ENCODE peak calls at places on chromosomes 6 and 20, in nine cellular contexts. A is CD4-positive, alpha-beta T cell; J is posterior cingulate gyrus; X is ELF-1; U is A549; N is B cell; Q is activated CD8-positive, alpha-beta memory T cell treated with anti-CD3 and anti-CD28 coated beads, Interleukin-2, amount 50 U/mL, for 4 hours; M is foreskin keratinocyte; T is posterior vena cava. G is an unnamed sample.

GRCh38 chr6:14062345-14063029 is 55.1 kb upstream of the CD83 start:
- DNase-seq in M (no peak), N (no peak), U (no peak), A (no peak), X (no peak), J (no peak), T (no peak), Q (no peak), G (no peak)

GRCh38 chr6:35297541-35298481 is at the start of gene DEF6:
- DNase-seq in Q (peak), N (peak), A (peak), J (peak), U (peak), T (peak), M (peak), X (peak), G (peak)

GRCh38 chr6:125445054-125445453 is 143.3 kb upstream of the HDDC2 start:
- DNase-seq in N (no peak), T (no peak), Q (no peak), M (no peak), X (no peak), U (no peak), J (no peak), A (no peak), G (no peak)

GRCh38 chr20:47118201-47118600 is 223.6 kb downstream of the EYA2 start:
- DNase-seq in N (no peak), J (no peak), A (no peak), U (no peak), X (no peak), T (no peak), Q (no peak), M (no peak), G (no peak)

GRCh38 chr20:63979549-63980316 is at the start of gene SAMD10:
- DNase-seq in U (no peak), Q (peak), J (peak), N (peak), X (peak), M (no peak), T (no peak), A (peak), G (peak)

GRCh38 chr20:44805991-44806729 is 4.2 kb downstream of the RIMS4 start:
- DNase-seq in Q (no peak), U (peak), T (peak), X (peak), M (no peak), N (peak), A (no peak), J (peak), G (no peak)

GRCh38 chr6:39197521-39198500 is 31.5 kb downstream of the KCNK5 start:
- DNase-seq in A (no peak), Q (no peak), M (no peak), J (no peak), U (no peak), N (peak), X (peak), T (no peak), G (no peak)

GRCh38 chr6:89952696-89953095 is 58.4 kb downstream of the GJA10 start:
- DNase-seq in A (peak), J (no peak), M (peak), X (no peak), Q (peak), N (no peak), T (no peak), U (no peak), G (peak)

GRCh38 chr6:42569102-42570028 is 5.5 kb downstream of the UBR2 start:
- DNase-seq in Q (no peak), A (no peak), N (no peak), T (no peak), M (peak), U (peak), J (no peak), X (no peak), G (no peak)

GRCh38 chr6:16654703-16655102 is 106.6 kb downstream of the ATXN1 start:
- DNase-seq in T (no peak), Q (no peak), U (no peak), N (no peak), J (no peak), X (no peak), A (no peak), M (no peak), G (no peak)

GRCh38 chr20:50172347-50173013 is 18.1 kb upstream of the CEBPB start:
- DNase-seq in A (no peak), T (peak), N (peak), U (peak), Q (no peak), J (peak), X (peak), M (no peak), G (no peak)

GRCh38 chr6:168730931-168731716 is 290.1 kb downstream of the SMOC2 start:
- DNase-seq in Q (no peak), J (no peak), M (no peak), A (no peak), X (no peak), U (no peak), N (no peak), T (no peak), G (no peak)

GRCh38 chr20:23227976-23228375 is 122.6 kb upstream of the NXT1 start:
- DNase-seq in J (no peak), A (no peak), X (no peak), U (no peak), N (no peak), Q (no peak), T (no peak), M (no peak), G (no peak)

GRCh38 chr6:164854526-164854925 is 454.9 kb downstream of the C6orf118 start:
- DNase-seq in X (no peak), U (no peak), N (no peak), Q (no peak), T (no peak), A (no peak), J (no peak), M (no peak), G (no peak)

GRCh38 chr20:31894980-31895675 is 24.7 kb downstream of the TTLL9 start:
- DNase-seq in J (no peak), X (no peak), Q (no peak), T (peak), A (no peak), M (peak), N (peak), U (peak), G (no peak)

GRCh38 chr20:44750081-44750805 is 4.6 kb downstream of the KCNK15 start:
- DNase-seq in X (no peak), T (no peak), N (peak), M (no peak), Q (no peak), J (no peak), U (no peak), A (no peak), G (no peak)

GRCh38 chr6:142500265-142500786 is 198.5 kb downstream of the ADGRG6 start:
- DNase-seq in Q (no peak), J (no peak), U (no peak), N (no peak), T (no peak), X (no peak), M (no peak), A (no peak), G (no peak)

GRCh38 chr6:111462770-111463391 is 20.1 kb downstream of the REV3L start:
- DNase-seq in X (no peak), U (peak), N (no peak), M (peak), T (no peak), J (no peak), Q (no peak), A (no peak), G (no peak)

GRCh38 chr6:75396005-75396800 is 97.4 kb downstream of the FILIP1 start:
- DNase-seq in J (no peak), X (no peak), U (no peak), M (no peak), Q (no peak), T (no peak), N (no peak), A (no peak), G (no peak)

GRCh38 chr20:39004508-39004907 is 42.4 kb downstream of the DHX35 start:
- DNase-seq in A (peak), Q (no peak), X (no peak), N (no peak), U (no peak), J (no peak), M (peak), T (no peak), G (peak)

GRCh38 chr6:159758031-159759001 is 3.5 kb upstream of the ACAT2 start:
- DNase-seq in X (no peak), J (no peak), M (peak), A (no peak), T (no peak), N (no peak), U (peak), Q (no peak), G (no peak)

GRCh38 chr20:19275038-19275629 is 62.7 kb downstream of the SLC24A3 start:
- DNase-seq in U (no peak), X (peak), Q (no peak), T (no peak), A (no peak), M (no peak), J (no peak), N (no peak), G (no peak)

GRCh38 chr6:149250982-149251381 is 66.5 kb upstream of the TAB2 start:
- DNase-seq in Q (no peak), N (no peak), J (no peak), T (no peak), M (no peak), X (no peak), U (no peak), A (no peak), G (no peak)

GRCh38 chr20:52425253-52425652 is 233.7 kb upstream of the ZFP64 start:
- DNase-seq in Q (no peak), X (no peak), A (no peak), T (no peak), M (no peak), J (no peak), N (no peak), U (no peak), G (no peak)

GRCh38 chr6:35360349-35361138 is 18.2 kb downstream of the PPARD start:
- DNase-seq in T (no peak), U (peak), X (peak), A (no peak), J (peak), N (no peak), M (peak), Q (no peak), G (no peak)

GRCh38 chr20:63641792-63642517 is 11.3 kb downstream of the STMN3 start:
- DNase-seq in X (peak), T (peak), U (peak), N (peak), J (peak), A (peak), M (peak), Q (peak), G (peak)

GRCh38 chr6:31763617-31763940 is 1.1 kb downstream of the SAPCD1 start:
- DNase-seq in U (peak), M (peak), J (no peak), A (no peak), X (peak), N (no peak), Q (no peak), T (no peak), G (no peak)

GRCh38 chr20:13554076-13554475 is 84.7 kb downstream of the TASP1 start:
- DNase-seq in N (no peak), Q (no peak), A (no peak), M (no peak), J (no peak), U (no peak), T (no peak), X (no peak), G (no peak)

G was measured in activated gamma-delta T cell treated with Interleukin-2 at 50 U/mL for 16 hours.